ENCODE peak calls at places on chromosome 3, in eight cellular contexts. F, Q, U, Z, W, S, X and G are unnamed samples.

GRCh38 chr3:194274424-194275085 is 76.6 kb downstream of the CPN2 start:
- DNase-seq in F (no peak), Q (no peak), U (no peak), Z (no peak), W (peak), S (no peak), X (no peak), G (no peak)

GRCh38 chr3:169117264-169117663 is 546.2 kb downstream of the MECOM start:
- DNase-seq in F (no peak), Q (no peak), U (no peak), Z (no peak), W (no peak), S (no peak), X (no peak), G (no peak)

GRCh38 chr3:23825802-23826201 is 20.0 kb downstream of the UBE2E1 start:
- DNase-seq in F (no peak), Q (no peak), U (no peak), Z (no peak), W (no peak), S (no peak), X (no peak), G (no peak)

GRCh38 chr3:195609229-195609628 is 25.5 kb upstream of the APOD start:
- DNase-seq in F (no peak), Q (no peak), U (no peak), Z (no peak), W (no peak), S (no peak), X (no peak), G (no peak)

GRCh38 chr3:45964139-45964538 is 20.9 kb downstream of the CXCR6 start:
- DNase-seq in F (no peak), Q (no peak), U (no peak), Z (peak), W (no peak), S (no peak), X (no peak), G (peak)

GRCh38 chr3:49610881-49611280 is 56.6 kb downstream of the BSN start:
- DNase-seq in F (no peak), Q (no peak), U (no peak), Z (no peak), W (no peak), S (no peak), X (no peak), G (no peak)

GRCh38 chr3:186902713-186903112 is 27.6 kb upstream of the ST6GAL1 start:
- DNase-seq in F (no peak), Q (no peak), U (no peak), Z (no peak), W (no peak), S (no peak), X (no peak), G (no peak)

GRCh38 chr3:187968883-187969580 is 184.9 kb upstream of the LPP start:
- DNase-seq in F (peak), Q (no peak), U (no peak), Z (no peak), W (no peak), S (no peak), X (no peak), G (no peak)

GRCh38 chr3:122132949-122133540 is 50.4 kb upstream of the CASR start:
- DNase-seq in F (no peak), Q (no peak), U (no peak), Z (no peak), W (no peak), S (no peak), X (no peak), G (no peak)

GRCh38 chr3:179882322-179882721 is 154.4 kb downstream of the PEX5L start:
- DNase-seq in F (no peak), Q (no peak), U (no peak), Z (no peak), W (peak), S (no peak), X (no peak), G (peak)

GRCh38 chr3:159988617-159989251 is at the start of gene IL12A:
- DNase-seq in F (no peak), Q (peak), U (peak), Z (peak), W (peak), S (peak), X (peak), G (peak)

GRCh38 chr3:49462222-49462621 is 7.8 kb upstream of the DAG1 start:
- DNase-seq in F (no peak), Q (no peak), U (no peak), Z (no peak), W (peak), S (no peak), X (no peak), G (no peak)

GRCh38 chr3:53230041-53230621 is 25.7 kb downstream of the TKT start:
- DNase-seq in F (no peak), Q (peak), U (no peak), Z (no peak), W (no peak), S (no peak), X (no peak), G (no peak)

GRCh38 chr3:58659051-58659675 is 7.4 kb downstream of the FAM3D start:
- DNase-seq in F (no peak), Q (no peak), U (no peak), Z (no peak), W (peak), S (no peak), X (no peak), G (no peak)

GRCh38 chr3:41304603-41305002 is 105.3 kb downstream of the CTNNB1 start:
- DNase-seq in F (no peak), Q (no peak), U (no peak), Z (no peak), W (peak), S (no peak), X (no peak), G (no peak)

GRCh38 chr3:142215111-142215510 is 10.3 kb downstream of the GK5 start:
- DNase-seq in F (no peak), Q (no peak), U (no peak), Z (no peak), W (no peak), S (no peak), X (no peak), G (no peak)

GRCh38 chr3:173913985-173914421 is 516.5 kb downstream of the NLGN1 start:
- DNase-seq in F (no peak), Q (no peak), U (no peak), Z (no peak), W (peak), S (no peak), X (no peak), G (no peak)